ENCODE peak calls at places on chromosome X, in nine cellular contexts. F is H7; T is stimulated activated CD4-positive, alpha-beta T cell treated with anti-CD3 and anti-CD28 coated beads, Interleukin-1b, Interleukin-23, amount 100 ng/mL, for 48 hours; H is caudate nucleus; D is cardiac fibroblast; E is NCI-H1048; G is PC-3; Q is SHP77; C is posterior cingulate gyrus. S is an unnamed sample.

GRCh38 chrX:54494970-54495813 is 842 bp downstream of the FGD1 start:
- DNase-seq in Q (peak; percentile 51), F (peak; percentile 74), E (no peak), G (peak; percentile 28), H (no peak), D (peak; percentile 20), C (no peak), T (no peak), S (no peak)

GRCh38 chrX:151323054-151323453 is 74.0 kb upstream of the VMA21 start:
- DNase-seq in F (no peak), H (no peak), T (no peak), D (no peak), G (no peak), Q (no peak), E (no peak), C (no peak), S (no peak)

GRCh38 chrX:24563291-24564010 is 83.7 kb downstream of the PCYT1B start:
- DNase-seq in E (no peak), G (no peak), F (no peak), C (no peak), H (no peak), T (no peak), D (no peak), Q (no peak), S (no peak)

GRCh38 chrX:145502670-145503069 is 255.4 kb downstream of the SPANXN1 start:
- DNase-seq in F (no peak), Q (no peak), E (no peak), H (no peak), C (no peak), G (no peak), D (no peak), T (no peak), S (no peak)

GRCh38 chrX:71619193-71619592 is 882 bp upstream of the CXCR3 start:
- DNase-seq in E (no peak), D (no peak), G (no peak), H (no peak), Q (no peak), T (peak; percentile 79), F (no peak), C (no peak), S (no peak)

GRCh38 chrX:28625223-28625622 is 38.0 kb downstream of the IL1RAPL1 start:
- DNase-seq in E (no peak), F (peak; percentile 40), Q (no peak), H (no peak), C (no peak), D (no peak), T (no peak), G (no peak), S (no peak)

GRCh38 chrX:154384284-154384892 is 5.3 kb downstream of the EMD start:
- DNase-seq in T (no peak), H (no peak), D (peak; percentile 43), E (no peak), C (no peak), Q (no peak), F (no peak), G (no peak), S (no peak)

GRCh38 chrX:107834273-107835201 is 8.9 kb downstream of the MID2 start:
- DNase-seq in C (no peak), D (peak; percentile 12), E (no peak), F (no peak), H (no peak), G (no peak), Q (no peak), T (no peak), S (no peak)

S was measured in SK-N-MC.